ENCODE peak calls at places on chromosome 1, in five cellular contexts. I is GM12865, P is ELR, B is EH, J is NCI-H1105 treated with DMSO at 0.1 percent for 48 hours. M is an unnamed sample.

GRCh38 chr1:52579415-52579814 is 22.8 kb upstream of the GPX7 start:
- DNase-seq in P (no peak), B (peak), J (no peak), I (no peak), M (no peak)

GRCh38 chr1:198465201-198466144 is 75.0 kb downstream of the ATP6V1G3 start:
- DNase-seq in I (peak), B (peak), J (peak), P (peak), M (peak)

GRCh38 chr1:109113787-109114568 is at the start of gene ELAPOR1:
- DNase-seq in P (peak), J (peak), I (peak), B (peak), M (no peak)

GRCh38 chr1:244447552-244447951 is 4.2 kb downstream of the ADSS2 start:
- DNase-seq in P (no peak), I (no peak), B (no peak), J (no peak), M (no peak)

GRCh38 chr1:40808444-40808843 is 24.9 kb downstream of the KCNQ4 start:
- DNase-seq in B (peak), P (no peak), I (no peak), J (no peak), M (no peak)

GRCh38 chr1:209634005-209634737 is 18.1 kb downstream of the LAMB3 start:
- DNase-seq in J (no peak), P (peak), B (no peak), I (no peak), M (no peak)

GRCh38 chr1:196400478-196401453 is 207.5 kb downstream of the KCNT2 start:
- DNase-seq in P (peak), J (no peak), B (peak), I (no peak), M (peak)

GRCh38 chr1:31122779-31123178 is 57.3 kb upstream of the PUM1 start:
- DNase-seq in I (no peak), B (no peak), J (no peak), P (no peak), M (peak)

GRCh38 chr1:180935326-180936109 is 22.8 kb downstream of the KIAA1614 start:
- DNase-seq in J (no peak), I (peak), P (no peak), B (no peak), M (no peak)

GRCh38 chr1:160781129-160781808 is 14.7 kb upstream of the LY9 start:
- DNase-seq in P (no peak), J (no peak), I (no peak), B (no peak), M (no peak)